ENCODE peak calls at places on chromosomes 4 and X, in four cellular contexts. G is H1, T is K562, S is SK-N-SH. O is an unnamed sample.

GRCh38 chr4:15378055-15378454 is 49.8 kb upstream of the C1QTNF7 start:
- DNase-seq in S (no peak), T (no peak), G (no peak), O (no peak)

GRCh38 chrX:74015379-74016019 is 288.5 kb upstream of the ZCCHC13 start:
- DNase-seq in S (peak; percentile 69), T (peak; percentile 80), G (peak; percentile 13), O (peak; percentile 38)

GRCh38 chr4:95318483-95318882 is 230.3 kb downstream of the UNC5C start:
- DNase-seq in T (no peak), S (peak; percentile 11), G (no peak), O (no peak)

GRCh38 chr4:159268607-159269006 is 165.7 kb downstream of the RAPGEF2 start:
- DNase-seq in G (no peak), S (no peak), T (no peak), O (no peak)

GRCh38 chr4:154073107-154073817 is 284.4 kb upstream of the SFRP2 start:
- DNase-seq in S (no peak), T (no peak), G (no peak), O (no peak)

GRCh38 chrX:74449937-74450330 is 28.6 kb downstream of the SLC16A2 start:
- DNase-seq in T (no peak), S (no peak), G (no peak), O (no peak)

GRCh38 chrX:136528645-136529315 is 3.2 kb upstream of the VGLL1 start:
- DNase-seq in T (peak; percentile 64), G (no peak), S (no peak), O (peak; percentile 13)

GRCh38 chrX:112313201-112313600 is 230.6 kb upstream of the TRPC5 start:
- DNase-seq in T (no peak), S (no peak), G (no peak), O (no peak)

GRCh38 chr4:3300198-3300671 is 7.4 kb downstream of the RGS12 start:
- DNase-seq in T (no peak), G (no peak), S (peak; percentile 61), O (no peak)

GRCh38 chrX:107857815-107858214 is 32.1 kb downstream of the MID2 start:
- DNase-seq in T (no peak), S (no peak), G (no peak), O (no peak)

GRCh38 chr4:163193717-163194116 is 27.0 kb upstream of the NAF1 start:
- DNase-seq in G (no peak), S (peak; percentile 3), T (no peak), O (no peak)

GRCh38 chr4:98519268-98519993 is 139.0 kb downstream of the TSPAN5 start:
- DNase-seq in S (no peak), T (no peak), G (no peak), O (no peak)

GRCh38 chrX:136196691-136197155 is 49.4 kb downstream of the FHL1 start:
- DNase-seq in T (no peak), G (no peak), S (no peak), O (no peak)

GRCh38 chrX:9888953-9889470 is 78.1 kb upstream of the CLDN34 start:
- DNase-seq in S (no peak), T (no peak), G (no peak), O (no peak)

GRCh38 chr4:186190456-186191265 is 706 bp upstream of the CYP4V2 start:
- DNase-seq in G (no peak), T (peak; percentile 53), S (peak; percentile 86), O (peak; percentile 39)

GRCh38 chr4:70473691-70474090 is 1.7 kb downstream of the MUC7 start:
- DNase-seq in S (no peak), G (no peak), T (no peak), O (no peak)

GRCh38 chr4:79611026-79611425 is 203.0 kb upstream of the GK2 start:
- DNase-seq in G (no peak), S (no peak), T (no peak), O (no peak)

GRCh38 chr4:2258091-2259035 is 3.5 kb downstream of the MXD4 start:
- DNase-seq in T (no peak), S (peak; percentile 8), G (no peak), O (peak; percentile 8)

GRCh38 chr4:169810325-169811323 is 52.9 kb upstream of the HPF1 start:
- DNase-seq in G (no peak), T (peak; percentile 73), S (peak; percentile 64), O (no peak)

GRCh38 chr4:183504930-183505555 is at the start of gene ING2:
- DNase-seq in G (no peak), S (peak; percentile 89), T (peak; percentile 83), O (no peak)

GRCh38 chr4:167918077-167918476 is 174.3 kb upstream of the ANXA10 start:
- DNase-seq in S (no peak), G (no peak), T (no peak), O (no peak)

GRCh38 chr4:185380320-185380719 is 15.4 kb downstream of the LRP2BP start:
- DNase-seq in G (no peak), T (no peak), S (no peak), O (no peak)

GRCh38 chr4:38674206-38675144 is 10.5 kb downstream of the KLF3 start:
- DNase-seq in S (peak; percentile 26), G (no peak), T (peak; percentile 72), O (no peak)

GRCh38 chr4:142719854-142720541 is 126.1 kb downstream of the INPP4B start:
- DNase-seq in S (peak; percentile 45), G (no peak), T (peak; percentile 2), O (no peak)

GRCh38 chr4:25098964-25099843 is 61.0 kb downstream of the SEPSECS start:
- DNase-seq in S (peak; percentile 43), T (peak; percentile 59), G (no peak), O (no peak)

GRCh38 chr4:152168960-152169616 is 366.8 kb downstream of the FBXW7 start:
- DNase-seq in S (no peak), G (no peak), T (no peak), O (no peak)

GRCh38 chr4:6150046-6150735 is 50.2 kb downstream of the JAKMIP1 start:
- DNase-seq in G (no peak), T (no peak), S (no peak), O (no peak)

GRCh38 chr4:147822128-147822527 is 90.2 kb downstream of the ARHGAP10 start:
- DNase-seq in G (no peak), T (no peak), S (no peak), O (no peak)

GRCh38 chrX:130628522-130628921 is 226.7 kb downstream of the RBMX2 start:
- DNase-seq in G (no peak), S (no peak), T (no peak), O (no peak)

GRCh38 chrX:21926527-21927278 is 13.8 kb upstream of the SMS start:
- DNase-seq in S (no peak), G (no peak), T (peak; percentile 66), O (no peak)
- TF ChIP-seq TEAD4 in S (peak; percentile 86), G (no peak), T (no peak), O (no peak)

DNA sequence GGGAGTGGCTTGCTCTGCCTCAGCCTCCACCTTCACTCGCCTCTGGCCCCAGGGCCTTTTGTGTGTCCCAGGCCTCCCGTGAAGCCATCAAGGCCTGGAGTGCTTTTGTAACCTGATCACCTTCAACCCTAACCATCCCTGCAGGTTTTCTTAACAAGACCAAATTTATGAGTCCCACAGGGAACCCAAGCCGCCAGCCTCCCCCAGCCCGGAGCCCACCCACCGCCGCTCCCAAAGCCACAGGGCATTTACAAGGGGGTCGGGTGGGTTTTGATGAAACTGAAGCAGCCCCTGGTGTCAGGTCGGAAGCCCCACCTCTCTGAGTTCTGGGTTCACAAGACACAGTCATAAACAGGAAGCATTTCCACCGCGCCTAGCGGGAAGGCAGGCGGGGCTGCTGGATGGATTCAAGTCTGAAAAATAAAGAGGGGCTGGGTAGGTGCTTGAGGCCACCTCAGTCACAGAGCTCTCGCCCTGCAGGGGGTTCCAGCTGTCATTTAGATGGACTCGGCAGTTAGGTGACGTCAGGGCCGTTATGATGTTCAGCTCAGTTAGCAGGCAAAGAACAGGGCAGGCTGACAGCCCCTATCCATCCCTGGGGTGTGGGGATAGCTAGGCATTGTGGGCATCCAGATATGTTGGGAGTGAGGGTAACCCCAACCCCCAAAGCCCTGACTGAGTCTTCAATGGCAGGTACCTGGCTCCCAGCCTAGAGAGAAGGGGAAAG is 128.5 kb downstream of the BCOR start:
- DNase-seq in S (no peak), G (no peak), T (no peak), O (no peak)
- TF ChIP-seq TEAD4 in S (no peak), G (no peak), T (no peak), O (no peak)

GRCh38 chr4:41142946-41143720 is 71.2 kb downstream of the APBB2 start:
- DNase-seq in G (no peak), T (no peak), S (no peak), O (no peak)
- TF ChIP-seq TEAD4 in G (no peak), T (no peak), S (peak; percentile 81), O (no peak)

GRCh38 chr4:16777726-16778125 is 120.7 kb downstream of the LDB2 start:
- DNase-seq in G (no peak), T (no peak), S (no peak), O (no peak)
- TF ChIP-seq TEAD4 in G (no peak), T (no peak), S (no peak), O (no peak)

GRCh38 chrX:18887177-18887820 is 96.6 kb downstream of the PHKA2 start:
- DNase-seq in G (no peak), S (no peak), T (no peak), O (no peak)
- TF ChIP-seq TEAD4 in G (no peak), S (no peak), T (no peak), O (no peak)